ENCODE peak calls at places on chromosomes 13 and 19, in six cellular contexts. L is H1, H is K562, N is SK-N-SH, D is HepG2, O is GM12878. R is an unnamed sample.

GRCh38 chr19:42207767-42208259 is 9.7 kb downstream of the DEDD2 start:
- DNase-seq in D (no peak), L (no peak), N (no peak), O (no peak), H (peak; percentile 47), R (no peak)

GRCh38 chr13:46296920-46297319 is 85.2 kb downstream of the LRRC63 start:
- DNase-seq in H (no peak), L (no peak), O (no peak), N (no peak), D (no peak), R (no peak)

GRCh38 chr13:106349080-106349841 is 186.2 kb downstream of the EFNB2 start:
- DNase-seq in D (no peak), O (no peak), N (peak; percentile 43), H (no peak), L (peak; percentile 57), R (no peak)

GRCh38 chr13:66087149-66087780 is 1142.9 kb downstream of the PCDH9 start:
- DNase-seq in H (no peak), L (no peak), N (no peak), D (no peak), O (no peak), R (no peak)

GRCh38 chr19:9958451-9958850 is 22.1 kb upstream of the OLFM2 start:
- DNase-seq in H (no peak), L (no peak), D (no peak), N (no peak), O (no peak), R (no peak)

GRCh38 chr19:44636439-44637389 is 7.0 kb upstream of the PVR start:
- DNase-seq in H (no peak), O (no peak), N (no peak), L (no peak), D (peak; percentile 82), R (peak; percentile 24)

GRCh38 chr13:109309625-109310363 is 476.6 kb downstream of the IRS2 start:
- DNase-seq in O (no peak), N (no peak), D (peak; percentile 78), L (no peak), H (no peak), R (no peak)

GRCh38 chr13:94009696-94010095 is 469.8 kb downstream of the DCT start:
- DNase-seq in O (no peak), N (no peak), H (no peak), D (no peak), L (no peak), R (no peak)

GRCh38 chr19:11421607-11422098 is 2.5 kb upstream of the RGL3 start:
- DNase-seq in L (peak; percentile 100), O (no peak), H (peak; percentile 85), D (no peak), N (peak; percentile 77), R (no peak)

GRCh38 chr13:21823949-21824348 is 153.1 kb downstream of the FGF9 start:
- DNase-seq in N (no peak), H (no peak), O (no peak), D (no peak), L (no peak), R (no peak)

GRCh38 chr13:63938851-63939250 is 2523.2 kb upstream of the PCDH20 start:
- DNase-seq in O (no peak), L (no peak), D (no peak), H (no peak), N (no peak), R (no peak)

GRCh38 chr19:54415901-54416621 is 797 bp downstream of the TTYH1 start:
- DNase-seq in O (no peak), N (no peak), L (peak; percentile 60), H (peak; percentile 6), D (no peak), R (no peak)

GRCh38 chr19:54418930-54419800 is 3.9 kb downstream of the TTYH1 start:
- DNase-seq in N (no peak), H (peak; percentile 6), L (peak; percentile 51), D (no peak), O (no peak), R (no peak)

GRCh38 chr19:54418030-54418929 is 3.0 kb downstream of the TTYH1 start:
- DNase-seq in O (no peak), H (peak; percentile 13), N (no peak), D (peak; percentile 50), L (peak; percentile 50), R (peak; percentile 74)

GRCh38 chr19:54415208-54415900 is at the start of gene TTYH1:
- DNase-seq in N (peak; percentile 88), L (peak; percentile 91), H (peak; percentile 85), D (no peak), O (no peak), R (no peak)

GRCh38 chr19:54416695-54417491 is 1.6 kb downstream of the TTYH1 start:
- DNase-seq in H (peak; percentile 4), O (no peak), N (no peak), L (no peak), D (no peak), R (no peak)
- H3K4me3 ChIP-seq in H (no peak overlapping the region), O (no peak overlapping the region), N (no peak overlapping the region), L (peak overlapping the region; percentile 74), D (peak overlapping the region; percentile 68), R (no peak overlapping the region)

GRCh38 chr13:87919956-87920355 is 248.8 kb downstream of the SLITRK5 start:
- DNase-seq in L (no peak), H (no peak), N (no peak), D (no peak), O (no peak), R (no peak)

GRCh38 chr13:87925006-87925405 is 253.8 kb downstream of the SLITRK5 start:
- DNase-seq in D (no peak), H (no peak), N (no peak), L (no peak), O (no peak), R (no peak)

DNA sequence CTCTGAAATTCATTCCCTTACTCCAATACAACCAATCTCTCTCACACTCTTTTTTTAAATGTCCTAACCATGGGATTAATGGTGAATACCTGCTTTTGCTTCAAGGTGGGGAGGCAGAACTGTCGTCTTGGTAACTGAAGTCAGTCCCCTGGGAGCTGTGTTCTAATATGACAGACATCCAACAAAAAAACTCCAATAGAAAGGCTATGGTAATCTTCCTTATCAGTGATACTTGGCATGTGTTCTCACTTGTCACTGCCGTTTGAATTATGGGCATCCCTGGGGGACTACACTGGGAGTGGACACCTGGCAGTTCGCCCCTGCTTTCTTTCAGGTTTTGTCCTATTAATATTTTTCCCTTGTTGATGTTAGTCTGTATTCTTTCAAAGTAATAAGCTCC is 252.5 kb downstream of the SLITRK5 start:
- DNase-seq in O (no peak), L (no peak), H (no peak), D (no peak), N (no peak), R (no peak)
- TF ChIP-seq GABPA in O (no peak), L (no peak), H (no peak), D (no peak), N (no peak), R (no peak)

GRCh38 chr19:55940306-55940705 is 7.3 kb upstream of the NLRP8 start:
- DNase-seq in N (no peak), L (no peak), D (no peak), O (no peak), H (no peak), R (no peak)
- H3K4me3 ChIP-seq in N (no peak overlapping the region), L (no peak overlapping the region), D (no peak overlapping the region), O (no peak overlapping the region), H (no peak overlapping the region), R (no peak overlapping the region)

GRCh38 chr19:48190288-48191284 is 20.1 kb downstream of the ZSWIM9 start:
- DNase-seq in N (no peak), O (no peak), L (peak; percentile 91), H (peak; percentile 90), D (peak; percentile 29), R (peak; percentile 68)

GRCh38 chr19:48196321-48196761 is 25.9 kb downstream of the ZSWIM9 start:
- DNase-seq in L (no peak), O (no peak), N (peak; percentile 35), H (no peak), D (no peak), R (no peak)

GRCh38 chr19:48195106-48195830 is 24.8 kb downstream of the ZSWIM9 start:
- DNase-seq in O (no peak), H (no peak), D (no peak), N (peak; percentile 24), L (no peak), R (no peak)

GRCh38 chr19:48194041-48194871 is 23.8 kb downstream of the ZSWIM9 start:
- DNase-seq in L (peak; percentile 79), O (no peak), H (peak; percentile 38), N (peak; percentile 34), D (peak; percentile 18), R (peak; percentile 39)

DNA sequence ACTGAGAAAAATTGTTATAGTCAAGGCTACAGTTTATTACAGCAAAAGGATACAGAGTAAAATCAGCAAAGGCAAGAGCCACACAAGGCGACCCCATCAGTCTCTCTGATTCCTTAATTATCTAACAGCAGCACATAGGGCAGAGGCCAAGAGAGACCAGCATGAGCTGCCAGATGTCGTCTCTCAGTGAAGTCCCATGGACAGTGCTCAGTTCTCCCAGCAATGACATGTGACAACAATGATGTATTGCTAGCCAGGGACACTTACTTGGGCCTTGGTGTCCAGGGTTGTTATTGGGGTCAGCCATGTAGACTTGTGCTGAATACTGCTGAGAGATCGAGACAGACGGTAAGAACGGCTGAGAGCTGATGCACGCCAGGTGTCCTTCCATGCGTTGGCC is 22.3 kb downstream of the ZSWIM9 start:
- DNase-seq in O (no peak), D (no peak), N (no peak), H (no peak), L (no peak), R (no peak)
- TF ChIP-seq GABPA in O (no peak), D (no peak), N (no peak), H (no peak), L (no peak), R (no peak)

GRCh38 chr19:35140898-35141626 is 2.0 kb upstream of the FXYD7 start:
- DNase-seq in L (peak; percentile 98), N (peak; percentile 100), O (no peak), D (peak; percentile 38), H (peak; percentile 100), R (peak; percentile 86)
- H3K4me3 ChIP-seq in L (peak overlapping the region; percentile 12), N (peak overlapping the region; percentile 41), O (peak overlapping the region; percentile 47), D (peak overlapping the region; percentile 81), H (peak overlapping the region; percentile 22), R (no peak overlapping the region)

GRCh38 chr13:114119196-114119595 is 13.2 kb downstream of the RASA3 start:
- DNase-seq in H (no peak), O (no peak), N (peak; percentile 65), L (no peak), D (peak; percentile 30), R (no peak)

GRCh38 chr13:114116734-114117133 is 15.7 kb downstream of the RASA3 start:
- DNase-seq in N (no peak), L (no peak), D (no peak), O (no peak), H (no peak), R (no peak)

GRCh38 chr13:114118086-114118762 is 14.2 kb downstream of the RASA3 start:
- DNase-seq in L (no peak), H (no peak), D (peak; percentile 62), N (no peak), O (no peak), R (no peak)

GRCh38 chr13:114120486-114121430 is 11.7 kb downstream of the RASA3 start:
- DNase-seq in H (no peak), O (no peak), N (peak; percentile 68), D (no peak), L (no peak), R (no peak)

DNA sequence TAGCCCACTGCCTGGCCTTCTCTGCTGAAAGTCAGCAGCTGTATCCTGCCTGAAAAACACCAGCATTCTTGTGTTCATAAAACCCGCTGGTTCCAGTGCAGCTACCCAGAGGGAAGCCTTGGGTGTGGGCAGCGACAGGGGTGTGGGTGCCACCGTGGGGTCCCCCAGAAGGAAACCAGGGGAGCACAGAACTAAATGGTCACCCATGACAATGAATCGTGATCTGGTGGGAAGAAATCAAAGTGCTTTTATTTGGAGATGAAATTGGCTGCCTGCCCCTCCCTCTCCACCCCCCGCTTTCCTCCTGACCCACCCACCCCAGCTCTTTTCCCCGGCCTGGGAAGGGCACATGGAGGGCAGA is 13.7 kb downstream of the RASA3 start:
- DNase-seq in O (no peak), H (no peak), L (no peak), N (peak; percentile 43), D (no peak), R (no peak)
- TF ChIP-seq GABPA in O (no peak), H (no peak), L (no peak), N (no peak), D (no peak), R (no peak)

R was measured in HL-60.